ENCODE peak calls at places on chromosomes 5 and 9, in seven cellular contexts. One of them, this sample, is unnamed.

GRCh38 chr5:174082286-174082685 is 36.8 kb downstream of the NSG2 start:
- DNase-seq in A549: no peak
- DNase-seq in HFFc6: no peak
- DNase-seq in tibial artery: no peak
- DNase-seq in gastrocnemius medialis: no peak
- DNase-seq in colonic mucosa: no peak
- DNase-seq in GM23338: no peak
- DNase-seq in this sample: no peak

GRCh38 chr5:111144352-111144930 is 52.3 kb downstream of the WDR36 start:
- DNase-seq in HFFc6: no peak
- DNase-seq in A549: no peak
- DNase-seq in gastrocnemius medialis: no peak
- DNase-seq in tibial artery: no peak
- DNase-seq in colonic mucosa: no peak
- DNase-seq in GM23338: no peak
- DNase-seq in this sample: no peak

GRCh38 chr9:99197987-99198386 is 23.8 kb downstream of the ALG2 start:
- DNase-seq in colonic mucosa: no peak
- DNase-seq in tibial artery: no peak
- DNase-seq in A549: no peak
- DNase-seq in HFFc6: no peak
- DNase-seq in GM23338: peak
- DNase-seq in gastrocnemius medialis: no peak
- DNase-seq in this sample: no peak

GRCh38 chr5:124755565-124755964 is 9.1 kb upstream of the ZNF608 start:
- DNase-seq in HFFc6: no peak
- DNase-seq in gastrocnemius medialis: no peak
- DNase-seq in GM23338: no peak
- DNase-seq in tibial artery: no peak
- DNase-seq in A549: peak
- DNase-seq in colonic mucosa: no peak
- DNase-seq in this sample: no peak

GRCh38 chr9:97962575-97962974 is 20.6 kb upstream of the ANP32B start:
- DNase-seq in gastrocnemius medialis: no peak
- DNase-seq in A549: no peak
- DNase-seq in HFFc6: no peak
- DNase-seq in tibial artery: no peak
- DNase-seq in colonic mucosa: no peak
- DNase-seq in GM23338: no peak
- DNase-seq in this sample: no peak

GRCh38 chr5:177472460-177473441 is 683 bp downstream of the DBN1 start:
- DNase-seq in GM23338: peak
- DNase-seq in gastrocnemius medialis: no peak
- DNase-seq in HFFc6: no peak
- DNase-seq in colonic mucosa: no peak
- DNase-seq in tibial artery: peak
- DNase-seq in A549: no peak
- DNase-seq in this sample: no peak

GRCh38 chr5:179874136-179874535 is 15.5 kb upstream of the MRNIP start:
- DNase-seq in GM23338: no peak
- DNase-seq in HFFc6: no peak
- DNase-seq in colonic mucosa: no peak
- DNase-seq in gastrocnemius medialis: no peak
- DNase-seq in tibial artery: no peak
- DNase-seq in A549: no peak
- DNase-seq in this sample: no peak

GRCh38 chr9:36504154-36504550 is 68.5 kb upstream of the MELK start:
- DNase-seq in tibial artery: no peak
- DNase-seq in colonic mucosa: no peak
- DNase-seq in gastrocnemius medialis: no peak
- DNase-seq in HFFc6: no peak
- DNase-seq in A549: no peak
- DNase-seq in GM23338: no peak
- DNase-seq in this sample: no peak

GRCh38 chr9:5571629-5572232 is 57.2 kb upstream of the RIC1 start:
- DNase-seq in tibial artery: no peak
- DNase-seq in HFFc6: no peak
- DNase-seq in colonic mucosa: no peak
- DNase-seq in gastrocnemius medialis: no peak
- DNase-seq in A549: no peak
- DNase-seq in GM23338: no peak
- DNase-seq in this sample: no peak

GRCh38 chr5:20617876-20618275 is 629.9 kb upstream of the CDH18 start:
- DNase-seq in GM23338: peak
- DNase-seq in HFFc6: no peak
- DNase-seq in tibial artery: no peak
- DNase-seq in colonic mucosa: no peak
- DNase-seq in gastrocnemius medialis: no peak
- DNase-seq in A549: no peak
- DNase-seq in this sample: no peak

GRCh38 chr5:89065919-89066318 is 182.9 kb upstream of the MEF2C start:
- DNase-seq in HFFc6: no peak
- DNase-seq in gastrocnemius medialis: no peak
- DNase-seq in A549: no peak
- DNase-seq in colonic mucosa: no peak
- DNase-seq in GM23338: peak
- DNase-seq in tibial artery: no peak
- DNase-seq in this sample: no peak

GRCh38 chr5:68379275-68380026 is 163.9 kb downstream of the PIK3R1 start:
- DNase-seq in A549: no peak
- DNase-seq in GM23338: no peak
- DNase-seq in HFFc6: no peak
- DNase-seq in gastrocnemius medialis: no peak
- DNase-seq in tibial artery: peak
- DNase-seq in colonic mucosa: peak
- DNase-seq in this sample: no peak

GRCh38 chr9:130183133-130183762 is 11.0 kb downstream of the NCS1 start:
- DNase-seq in HFFc6: peak
- DNase-seq in gastrocnemius medialis: no peak
- DNase-seq in A549: peak
- DNase-seq in colonic mucosa: no peak
- DNase-seq in GM23338: peak
- DNase-seq in tibial artery: peak
- DNase-seq in this sample: peak

GRCh38 chr9:83554278-83554677 is 16.1 kb upstream of the FRMD3 start:
- DNase-seq in HFFc6: no peak
- DNase-seq in A549: no peak
- DNase-seq in GM23338: no peak
- DNase-seq in gastrocnemius medialis: peak
- DNase-seq in tibial artery: peak
- DNase-seq in colonic mucosa: no peak
- DNase-seq in this sample: no peak

GRCh38 chr5:75668988-75669760 is 48.1 kb downstream of the POC5 start:
- DNase-seq in tibial artery: no peak
- DNase-seq in colonic mucosa: peak
- DNase-seq in A549: peak
- DNase-seq in gastrocnemius medialis: no peak
- DNase-seq in GM23338: no peak
- DNase-seq in HFFc6: no peak
- DNase-seq in this sample: no peak

GRCh38 chr5:43156388-43156787 is 35.6 kb upstream of the NIM1K start:
- DNase-seq in gastrocnemius medialis: no peak
- DNase-seq in colonic mucosa: no peak
- DNase-seq in A549: no peak
- DNase-seq in tibial artery: no peak
- DNase-seq in HFFc6: no peak
- DNase-seq in GM23338: no peak
- DNase-seq in this sample: no peak

GRCh38 chr5:52786937-52787599 is 648 bp upstream of the ITGA1 start:
- DNase-seq in gastrocnemius medialis: no peak
- DNase-seq in GM23338: peak
- DNase-seq in HFFc6: no peak
- DNase-seq in tibial artery: peak
- DNase-seq in colonic mucosa: peak
- DNase-seq in A549: no peak
- DNase-seq in this sample: no peak

GRCh38 chr5:132013006-132013689 is 1.7 kb upstream of the ACSL6 start:
- DNase-seq in tibial artery: peak
- DNase-seq in HFFc6: no peak
- DNase-seq in GM23338: no peak
- DNase-seq in A549: no peak
- DNase-seq in gastrocnemius medialis: peak
- DNase-seq in colonic mucosa: peak
- DNase-seq in this sample: no peak

DNA sequence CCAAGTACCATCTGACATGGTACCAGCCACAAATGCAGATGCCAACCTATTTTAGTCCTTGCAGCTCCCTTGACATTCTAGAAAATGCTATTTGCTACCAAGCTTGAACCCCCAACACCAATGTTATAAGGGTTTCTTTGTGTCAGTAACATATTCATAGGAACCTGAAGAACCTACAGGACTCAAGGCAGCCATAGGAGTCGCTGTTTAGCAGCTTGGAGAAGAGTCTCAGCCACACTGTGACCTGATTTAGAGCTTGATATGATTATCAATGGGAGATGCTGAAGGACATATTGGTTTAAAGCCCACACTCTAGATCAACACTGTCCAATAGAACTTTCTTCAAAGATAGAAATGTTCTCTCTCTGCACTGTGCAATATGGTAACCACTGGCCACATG is 6.4 kb upstream of the ZFR start:
- DNase-seq in tibial artery: no peak
- DNase-seq in HFFc6: no peak
- DNase-seq in GM23338: peak
- DNase-seq in A549: peak
- DNase-seq in colonic mucosa: no peak
- DNase-seq in gastrocnemius medialis: no peak
- DNase-seq in this sample: no peak
- TF ChIP-seq CTCF in tibial artery: no peak
- TF ChIP-seq CTCF in HFFc6: peak
- TF ChIP-seq CTCF in GM23338: peak
- TF ChIP-seq CTCF in A549: no peak
- TF ChIP-seq CTCF in colonic mucosa: no peak
- TF ChIP-seq CTCF in gastrocnemius medialis: no peak
- TF ChIP-seq CTCF in this sample: peak

DNA sequence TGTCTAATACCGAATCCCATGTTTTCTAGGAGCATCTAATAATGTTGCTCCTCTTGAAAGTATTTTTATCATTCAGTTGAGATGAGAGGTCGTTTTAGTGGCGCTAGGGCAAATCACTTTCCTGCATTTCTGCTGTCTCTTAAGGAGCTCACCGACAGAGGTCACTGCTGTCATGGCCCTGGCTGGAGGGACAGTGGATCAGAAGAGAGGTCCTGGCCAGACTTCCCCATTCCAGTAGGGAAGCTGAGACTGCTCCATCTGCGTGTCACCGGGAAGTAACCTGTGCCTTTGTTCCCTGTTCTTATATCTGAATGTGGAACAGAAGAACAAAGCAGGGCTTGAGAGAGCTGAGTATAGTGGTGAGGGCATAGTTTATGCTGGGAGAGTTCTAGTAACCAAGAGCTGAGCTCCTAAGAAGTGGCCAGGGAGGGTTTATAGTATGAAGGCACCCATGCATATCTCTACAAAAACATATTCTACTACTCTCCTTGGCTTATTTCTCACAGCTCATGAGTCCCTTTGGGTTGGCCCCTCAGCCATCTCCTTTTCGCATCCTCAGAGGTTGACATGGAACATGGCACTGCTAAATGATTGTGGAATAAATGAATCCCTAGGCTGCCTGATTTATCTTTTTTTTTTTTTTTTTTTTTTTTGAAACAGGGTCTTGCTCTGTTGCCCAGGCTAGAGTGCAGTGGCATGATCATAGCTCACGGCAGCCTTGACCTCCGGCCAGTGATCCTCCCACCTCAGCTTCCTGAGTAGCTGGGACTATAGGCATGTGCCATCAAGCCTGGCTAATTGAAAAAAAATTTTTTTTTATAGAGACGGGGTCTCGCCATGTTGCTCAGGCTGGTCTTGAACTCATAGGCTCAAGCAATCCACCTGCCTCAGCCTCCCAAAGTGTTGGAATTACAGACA is 27.2 kb downstream of the ATP6V0E1 start:
- DNase-seq in HFFc6: no peak
- DNase-seq in colonic mucosa: peak
- DNase-seq in tibial artery: peak
- DNase-seq in gastrocnemius medialis: peak
- DNase-seq in GM23338: peak
- DNase-seq in A549: no peak
- DNase-seq in this sample: no peak
- TF ChIP-seq CTCF in HFFc6: no peak
- TF ChIP-seq CTCF in colonic mucosa: no peak
- TF ChIP-seq CTCF in tibial artery: no peak
- TF ChIP-seq CTCF in gastrocnemius medialis: peak
- TF ChIP-seq CTCF in GM23338: peak
- TF ChIP-seq CTCF in A549: no peak
- TF ChIP-seq CTCF in this sample: peak

DNA sequence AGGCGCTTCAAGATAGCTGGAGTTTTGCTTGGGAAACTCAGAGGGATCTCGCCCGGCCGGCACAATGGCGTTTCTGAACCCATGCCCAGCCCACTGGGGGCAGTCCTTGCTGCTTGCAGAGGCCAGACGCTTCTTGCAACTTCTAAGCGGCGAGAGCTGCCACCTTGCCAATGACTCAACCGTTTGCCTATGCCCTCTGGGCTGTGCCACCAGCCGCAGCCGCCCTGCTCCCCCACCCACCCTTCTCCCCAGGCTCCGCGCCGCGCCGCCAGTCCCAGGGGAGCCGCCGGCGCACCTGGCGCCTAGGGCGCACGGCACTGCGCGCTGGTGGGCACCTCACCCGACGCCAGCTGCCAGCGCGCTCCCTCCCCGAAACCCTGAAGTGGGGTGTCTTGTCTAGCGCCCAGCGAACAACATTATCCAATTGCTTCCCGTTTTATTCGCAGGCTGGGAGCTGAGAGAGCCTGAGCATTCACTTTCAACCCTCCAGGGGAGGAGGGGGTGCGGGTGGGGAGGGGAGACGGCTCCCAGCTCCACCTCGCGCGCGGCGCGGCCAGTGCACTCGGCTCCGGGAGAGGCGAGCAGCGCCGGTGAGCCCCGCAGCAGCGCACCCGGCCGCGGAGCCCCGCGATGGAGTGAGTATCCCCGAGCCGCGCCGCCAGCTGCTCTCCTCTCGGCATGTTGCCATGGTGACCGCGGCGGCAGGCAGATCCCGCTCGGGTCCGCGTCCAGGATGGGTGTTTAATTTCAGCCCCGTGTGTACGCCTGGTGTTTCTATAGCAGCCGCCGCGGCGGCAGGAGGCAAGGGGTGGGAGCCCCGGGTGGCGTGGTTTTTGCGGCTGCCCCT is 139.5 kb upstream of the PALM2AKAP2 start:
- DNase-seq in HFFc6: no peak
- DNase-seq in A549: peak
- DNase-seq in gastrocnemius medialis: no peak
- DNase-seq in tibial artery: peak
- DNase-seq in colonic mucosa: no peak
- DNase-seq in GM23338: peak
- DNase-seq in this sample: no peak
- TF ChIP-seq CTCF in HFFc6: no peak
- TF ChIP-seq CTCF in A549: no peak
- TF ChIP-seq CTCF in gastrocnemius medialis: no peak
- TF ChIP-seq CTCF in tibial artery: no peak
- TF ChIP-seq CTCF in colonic mucosa: no peak
- TF ChIP-seq CTCF in GM23338: no peak
- TF ChIP-seq CTCF in this sample: no peak

DNA sequence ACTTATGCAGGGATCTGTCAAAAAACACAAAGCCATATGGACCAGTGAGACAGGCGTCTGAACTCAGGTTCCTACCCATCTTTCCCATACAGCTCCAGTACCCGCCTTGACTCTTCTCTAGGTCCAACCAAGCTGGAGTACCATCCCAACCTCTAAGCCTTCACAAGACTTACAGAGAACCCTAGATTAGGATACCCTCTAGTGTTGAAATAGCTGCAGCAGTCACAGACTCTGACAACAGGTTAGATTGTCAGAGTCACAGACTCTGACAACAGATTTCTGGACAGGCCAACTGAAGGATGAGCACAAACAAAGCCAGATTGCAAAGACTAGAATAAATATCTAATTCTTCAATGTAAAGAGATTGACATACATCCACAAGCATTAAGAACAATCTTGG is 266.1 kb downstream of the GRIA1 start:
- DNase-seq in colonic mucosa: no peak
- DNase-seq in A549: no peak
- DNase-seq in HFFc6: no peak
- DNase-seq in gastrocnemius medialis: no peak
- DNase-seq in GM23338: peak
- DNase-seq in tibial artery: no peak
- DNase-seq in this sample: no peak
- TF ChIP-seq CTCF in colonic mucosa: no peak
- TF ChIP-seq CTCF in A549: no peak
- TF ChIP-seq CTCF in HFFc6: peak
- TF ChIP-seq CTCF in gastrocnemius medialis: no peak
- TF ChIP-seq CTCF in GM23338: peak
- TF ChIP-seq CTCF in tibial artery: no peak
- TF ChIP-seq CTCF in this sample: peak

This sample was measured in HFF-Myc.